ENCODE peak calls at places on chromosomes 4 and X, in seven cellular contexts. G, X, F, I, Q, D and Z are unnamed samples.

GRCh38 chrX:118216086-118216485 is 99.5 kb upstream of the KLHL13 start:
- DNase-seq in I (no peak), F (no peak), Q (no peak), D (no peak), X (no peak), G (no peak), Z (no peak)

GRCh38 chr4:28677808-28678207 is 1817.2 kb downstream of the STIM2 start:
- DNase-seq in D (no peak), G (no peak), Q (no peak), F (no peak), I (no peak), X (no peak), Z (no peak)

GRCh38 chr4:32140636-32141035 is 1420.5 kb downstream of the PCDH7 start:
- DNase-seq in G (peak; percentile 97), D (peak; percentile 19), I (no peak), X (peak; percentile 76), F (no peak), Q (peak; percentile 78), Z (peak; percentile 54)

GRCh38 chrX:134981910-134982309 is 8.9 kb upstream of the SMIM10 start:
- DNase-seq in I (no peak), D (no peak), F (no peak), X (no peak), G (no peak), Q (no peak), Z (no peak)

GRCh38 chr4:72791054-72791453 is 222.0 kb upstream of the ADAMTS3 start:
- DNase-seq in X (no peak), I (no peak), F (no peak), D (no peak), Q (peak; percentile 76), G (no peak), Z (no peak)

GRCh38 chrX:152641996-152642395 is 4.3 kb downstream of the GABRQ start:
- DNase-seq in F (peak; percentile 21), I (no peak), G (no peak), D (peak; percentile 13), X (no peak), Q (no peak), Z (peak; percentile 5)

GRCh38 chr4:183503497-183504063 is 1.3 kb upstream of the ING2 start:
- DNase-seq in G (no peak), Q (no peak), X (no peak), F (no peak), D (no peak), I (no peak), Z (no peak)

GRCh38 chr4:7792616-7793015 is 147.0 kb downstream of the AFAP1 start:
- DNase-seq in I (no peak), Q (no peak), G (no peak), F (no peak), D (no peak), X (no peak), Z (no peak)

GRCh38 chrX:136711147-136711546 is 63.2 kb downstream of the CD40LG start:
- DNase-seq in I (no peak), F (peak; percentile 51), G (peak; percentile 42), D (peak; percentile 26), Q (no peak), X (peak; percentile 37), Z (peak; percentile 36)

GRCh38 chrX:151966236-151966635 is 8.2 kb downstream of the GABRE start:
- DNase-seq in F (no peak), I (no peak), D (no peak), G (no peak), X (no peak), Q (peak; percentile 73), Z (no peak)

GRCh38 chr4:15396157-15396800 is 31.6 kb upstream of the C1QTNF7 start:
- DNase-seq in F (peak; percentile 55), Q (peak; percentile 35), G (peak; percentile 29), I (peak; percentile 33), D (peak; percentile 61), X (peak; percentile 50), Z (no peak)

GRCh38 chr4:53459548-53459947 is 82.1 kb downstream of the FIP1L1 start:
- DNase-seq in G (no peak), Q (no peak), D (peak; percentile 40), X (peak; percentile 55), F (peak; percentile 65), I (peak; percentile 80), Z (no peak)

GRCh38 chr4:78417603-78418002 is 134.0 kb upstream of the ANXA3 start:
- DNase-seq in G (peak; percentile 52), Q (no peak), F (no peak), I (no peak), D (no peak), X (no peak), Z (no peak)

GRCh38 chr4:71270901-71271300 is 67.9 kb upstream of the SLC4A4 start:
- DNase-seq in G (no peak), I (peak; percentile 29), D (peak; percentile 46), F (peak; percentile 47), Q (peak; percentile 19), X (peak; percentile 39), Z (no peak)

GRCh38 chrX:47145408-47146120 is 543 bp downstream of the RBM10 start:
- DNase-seq in Q (no peak), D (no peak), X (no peak), G (no peak), I (no peak), F (peak; percentile 57), Z (no peak)

GRCh38 chr4:16914208-16914607 is 15.8 kb upstream of the LDB2 start:
- DNase-seq in Q (no peak), F (peak; percentile 75), X (peak; percentile 26), G (no peak), I (no peak), D (no peak), Z (no peak)

DNA sequence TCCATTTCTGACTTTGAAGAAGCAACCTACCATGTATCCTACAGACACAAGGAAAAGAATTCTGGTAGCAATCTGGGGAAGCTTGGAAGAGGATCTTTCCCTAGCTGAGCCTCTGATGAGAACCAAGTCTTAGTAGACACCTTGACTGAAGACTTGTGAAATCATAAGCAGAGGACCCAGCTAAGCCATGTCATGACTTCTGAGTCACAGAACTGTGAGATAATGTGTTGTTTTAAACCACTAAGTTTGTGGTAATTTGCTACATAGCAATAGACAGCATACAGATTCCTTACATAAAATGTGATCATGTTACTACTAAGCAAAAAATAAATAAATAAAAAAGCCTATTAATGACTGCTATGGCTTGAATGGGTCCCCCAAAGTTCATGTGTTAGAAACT is 71.3 kb upstream of the ANKRD50 start:
- DNase-seq in G (peak; percentile 39), X (peak; percentile 73), Q (no peak), F (peak; percentile 50), I (no peak), D (no peak), Z (no peak)
- H2AFZ ChIP-seq in G (no peak overlapping the region), X (no peak overlapping the region), Q (no peak overlapping the region), F (no peak overlapping the region), I (no peak overlapping the region), D (no peak overlapping the region), Z (no peak overlapping the region)

GRCh38 chr4:24065974-24066373 is 176.1 kb upstream of the PPARGC1A start:
- DNase-seq in X (no peak), I (no peak), G (no peak), Q (no peak), F (no peak), D (no peak), Z (no peak)

GRCh38 chr4:24067367-24067766 is 177.5 kb upstream of the PPARGC1A start:
- DNase-seq in X (no peak), D (no peak), G (no peak), Q (no peak), F (no peak), I (no peak), Z (no peak)

GRCh38 chr4:24070117-24070516 is 180.3 kb upstream of the PPARGC1A start:
- DNase-seq in G (peak; percentile 45), I (peak; percentile 1), X (peak; percentile 86), D (no peak), Q (peak; percentile 7), F (peak; percentile 75), Z (no peak)

GRCh38 chr4:24071612-24072372 is 181.9 kb upstream of the PPARGC1A start:
- DNase-seq in F (no peak), I (no peak), X (no peak), G (no peak), D (no peak), Q (no peak), Z (no peak)

GRCh38 chr4:24067781-24068193 is 177.9 kb upstream of the PPARGC1A start:
- DNase-seq in D (peak; percentile 30), F (peak; percentile 69), G (peak; percentile 49), Q (peak; percentile 46), X (peak; percentile 66), I (no peak), Z (no peak)
- H2AFZ ChIP-seq in D (no peak overlapping the region), F (no peak overlapping the region), G (no peak overlapping the region), Q (no peak overlapping the region), X (no peak overlapping the region), I (no peak overlapping the region), Z (no peak overlapping the region)

GRCh38 chr4:112322866-112323265 is 25.7 kb downstream of the ALPK1 start:
- DNase-seq in X (no peak), F (no peak), Q (no peak), G (no peak), I (no peak), D (no peak), Z (no peak)

GRCh38 chr4:112318239-112319142 is 21.3 kb downstream of the ALPK1 start:
- DNase-seq in I (no peak), D (no peak), Q (no peak), X (no peak), G (no peak), F (no peak), Z (no peak)

GRCh38 chr4:112316333-112316732 is 19.2 kb downstream of the ALPK1 start:
- DNase-seq in F (no peak), X (no peak), I (no peak), G (no peak), Q (no peak), D (no peak), Z (no peak)

GRCh38 chr4:112325522-112325921 is 28.4 kb downstream of the ALPK1 start:
- DNase-seq in D (no peak), I (no peak), G (no peak), X (no peak), F (no peak), Q (no peak), Z (no peak)

GRCh38 chr4:112321768-112322684 is 24.9 kb downstream of the ALPK1 start:
- DNase-seq in Q (peak; percentile 51), X (peak; percentile 64), F (peak; percentile 67), G (peak; percentile 32), D (peak; percentile 81), I (peak; percentile 38), Z (no peak)
- H2AFZ ChIP-seq in Q (no peak overlapping the region), X (no peak overlapping the region), F (peak overlapping the region; percentile 53), G (no peak overlapping the region), D (no peak overlapping the region), I (no peak overlapping the region), Z (no peak overlapping the region)

GRCh38 chr4:181860668-181861067 is 382.5 kb upstream of the TENM3 start:
- DNase-seq in G (no peak), I (no peak), F (no peak), D (no peak), Q (no peak), X (no peak), Z (no peak)
- H2AFZ ChIP-seq in G (no peak overlapping the region), I (no peak overlapping the region), F (no peak overlapping the region), D (no peak overlapping the region), Q (no peak overlapping the region), X (no peak overlapping the region), Z (no peak overlapping the region)

GRCh38 chrX:74419861-74420193 is 1.5 kb upstream of the SLC16A2 start:
- DNase-seq in G (peak; percentile 16), F (peak; percentile 32), Q (peak; percentile 81), I (no peak), D (peak; percentile 37), X (no peak), Z (peak; percentile 1)
- H2AFZ ChIP-seq in G (peak overlapping the region; percentile 85), F (peak overlapping the region; percentile 87), Q (peak overlapping the region; percentile 69), I (no peak overlapping the region), D (peak overlapping the region; percentile 76), X (peak overlapping the region; percentile 74), Z (peak overlapping the region; percentile 86)

GRCh38 chrX:148960060-148960459 is 459.6 kb downstream of the AFF2 start:
- DNase-seq in G (peak; percentile 70), X (no peak), I (no peak), D (no peak), F (no peak), Q (no peak), Z (no peak)
- H2AFZ ChIP-seq in G (no peak overlapping the region), X (no peak overlapping the region), I (no peak overlapping the region), D (no peak overlapping the region), F (no peak overlapping the region), Q (no peak overlapping the region), Z (no peak overlapping the region)